ENCODE peak calls at places on chromosomes 2 and 18, in five cellular contexts. S is SK-N-SH; R is activated CD4-positive, alpha-beta T cell treated with anti-CD3 and anti-CD28 coated beads, Interleukin-2, amount 50 U/mL, for 1 hour; I is uterus; U is adrenal gland. O is an unnamed sample.

GRCh38 chr18:32135595-32135994 is 43.9 kb downstream of the RNF138 start:
- DNase-seq in S (no peak), R (no peak), I (no peak), U (no peak), O (no peak)

GRCh38 chr2:18339326-18339725 is 221.1 kb downstream of the RDH14 start:
- DNase-seq in S (no peak), R (no peak), I (no peak), U (no peak), O (no peak)

GRCh38 chr2:111905990-111906735 is 7.8 kb downstream of the MERTK start:
- DNase-seq in S (no peak), R (no peak), I (no peak), U (no peak), O (no peak)

GRCh38 chr2:68604077-68604476 is 39.3 kb upstream of the PROKR1 start:
- DNase-seq in S (no peak), R (no peak), I (no peak), U (no peak), O (no peak)

GRCh38 chr18:13266208-13267100 is 47.9 kb downstream of the LDLRAD4 start:
- DNase-seq in S (no peak), R (no peak), I (peak), U (no peak), O (no peak)

GRCh38 chr2:160534249-160534648 is 40.6 kb upstream of the RBMS1 start:
- DNase-seq in S (no peak), R (no peak), I (no peak), U (peak), O (no peak)

GRCh38 chr2:160207804-160208661 is 8.0 kb upstream of the ITGB6 start:
- DNase-seq in S (peak), R (no peak), I (peak), U (peak), O (no peak)

GRCh38 chr18:267380-267687 is 513 bp downstream of the THOC1 start:
- DNase-seq in S (no peak), R (no peak), I (no peak), U (no peak), O (no peak)

GRCh38 chr2:219273887-219274391 is 5.2 kb upstream of the DNAJB2 start:
- DNase-seq in S (no peak), R (no peak), I (no peak), U (peak), O (no peak)

GRCh38 chr2:118627156-118627555 is 220.3 kb downstream of the EN1 start:
- DNase-seq in S (no peak), R (no peak), I (no peak), U (no peak), O (no peak)

GRCh38 chr2:144099746-144100438 is 420.0 kb downstream of the ZEB2 start:
- DNase-seq in S (no peak), R (no peak), I (no peak), U (no peak), O (no peak)

GRCh38 chr18:78160961-78161656 is 818.5 kb upstream of the SALL3 start:
- DNase-seq in S (no peak), R (no peak), I (no peak), U (peak), O (no peak)

GRCh38 chr2:113148606-113149552 is 21.5 kb downstream of the IL1RN start:
- DNase-seq in S (no peak), R (no peak), I (no peak), U (no peak), O (no peak)

GRCh38 chr2:240292622-240293021 is 142.8 kb upstream of the GPC1 start:
- DNase-seq in S (no peak), R (no peak), I (no peak), U (no peak), O (no peak)

GRCh38 chr2:135815269-135815668 is 21.7 kb downstream of the LCT start:
- DNase-seq in S (no peak), R (no peak), I (no peak), U (no peak), O (no peak)

GRCh38 chr18:11379660-11380059 is 229.7 kb upstream of the SLC35G4 start:
- DNase-seq in S (no peak), R (no peak), I (no peak), U (no peak), O (no peak)

GRCh38 chr2:239882335-239882734 is 142.8 kb downstream of the NDUFA10 start:
- DNase-seq in S (peak), R (peak), I (peak), U (peak), O (no peak)

GRCh38 chr2:235603659-235604058 is 109.8 kb downstream of the AGAP1 start:
- DNase-seq in S (no peak), R (no peak), I (no peak), U (no peak), O (no peak)

GRCh38 chr2:181356526-181356925 is 100.7 kb upstream of the ITGA4 start:
- DNase-seq in S (no peak), R (no peak), I (no peak), U (no peak), O (no peak)

GRCh38 chr2:16508061-16508851 is 157.4 kb downstream of the CYRIA start:
- DNase-seq in S (peak), R (no peak), I (no peak), U (peak), O (peak)

GRCh38 chr2:28746504-28747111 is 5.0 kb upstream of the PPP1CB start:
- DNase-seq in S (no peak), R (no peak), I (no peak), U (no peak), O (no peak)

GRCh38 chr2:32981612-32982011 is 34.9 kb downstream of the LTBP1 start:
- DNase-seq in S (no peak), R (no peak), I (no peak), U (no peak), O (no peak)

GRCh38 chr18:51211552-51211951 is 14.1 kb upstream of the MEX3C start:
- DNase-seq in S (no peak), R (no peak), I (no peak), U (no peak), O (no peak)

GRCh38 chr18:67862069-67862468 is 345.5 kb upstream of the DSEL start:
- DNase-seq in S (no peak), R (no peak), I (no peak), U (no peak), O (no peak)

GRCh38 chr2:57343391-57344006 is 703.1 kb upstream of the VRK2 start:
- DNase-seq in S (no peak), R (no peak), I (no peak), U (no peak), O (no peak)

GRCh38 chr2:193373139-193373538 is 1178.4 kb upstream of the TMEFF2 start:
- DNase-seq in S (no peak), R (no peak), I (no peak), U (no peak), O (no peak)

GRCh38 chr18:79527656-79528055 is 131.9 kb downstream of the NFATC1 start:
- DNase-seq in S (no peak), R (no peak), I (peak), U (no peak), O (no peak)